ENCODE peak calls at places on chromosomes 6 and 20, in five cellular contexts. One of them, this sample, is unnamed.

GRCh38 chr6:11788043-11788442 is 9.4 kb upstream of the ADTRP start:
- DNase-seq in T-cell: no peak
- DNase-seq in choroid plexus epithelial cell: no peak
- DNase-seq in CD4-positive, CD25-positive, alpha-beta regulatory T cell: no peak
- DNase-seq in NCI-H1092: no peak
- DNase-seq in this sample: no peak

GRCh38 chr6:14134211-14134910 is 16.8 kb downstream of the CD83 start:
- DNase-seq in T-cell: no peak
- DNase-seq in CD4-positive, CD25-positive, alpha-beta regulatory T cell: no peak
- DNase-seq in choroid plexus epithelial cell: no peak
- DNase-seq in NCI-H1092: no peak
- DNase-seq in this sample: no peak

GRCh38 chr6:158564243-158565121 is 4.6 kb downstream of the TMEM181 start:
- DNase-seq in NCI-H1092: no peak
- DNase-seq in T-cell: peak; percentile 26
- DNase-seq in CD4-positive, CD25-positive, alpha-beta regulatory T cell: peak; percentile 19
- DNase-seq in choroid plexus epithelial cell: no peak
- DNase-seq in this sample: no peak

GRCh38 chr20:60634773-60635172 is 617.3 kb upstream of the CDH4 start:
- DNase-seq in T-cell: no peak
- DNase-seq in NCI-H1092: no peak
- DNase-seq in choroid plexus epithelial cell: no peak
- DNase-seq in CD4-positive, CD25-positive, alpha-beta regulatory T cell: no peak
- DNase-seq in this sample: no peak

GRCh38 chr6:10101551-10102252 is 313.2 kb downstream of the TFAP2A start:
- DNase-seq in NCI-H1092: no peak
- DNase-seq in choroid plexus epithelial cell: no peak
- DNase-seq in T-cell: no peak
- DNase-seq in CD4-positive, CD25-positive, alpha-beta regulatory T cell: no peak
- DNase-seq in this sample: no peak

GRCh38 chr6:169387809-169388383 is 134.2 kb upstream of the THBS2 start:
- DNase-seq in T-cell: no peak
- DNase-seq in NCI-H1092: no peak
- DNase-seq in choroid plexus epithelial cell: no peak
- DNase-seq in CD4-positive, CD25-positive, alpha-beta regulatory T cell: no peak
- DNase-seq in this sample: no peak

GRCh38 chr20:35129647-35130069 is 17.5 kb downstream of the EDEM2 start:
- DNase-seq in choroid plexus epithelial cell: peak; percentile 63
- DNase-seq in CD4-positive, CD25-positive, alpha-beta regulatory T cell: peak; percentile 16
- DNase-seq in NCI-H1092: no peak
- DNase-seq in T-cell: no peak
- DNase-seq in this sample: no peak

GRCh38 chr6:35722121-35722761 is 14.6 kb upstream of the ARMC12 start:
- DNase-seq in T-cell: no peak
- DNase-seq in CD4-positive, CD25-positive, alpha-beta regulatory T cell: no peak
- DNase-seq in choroid plexus epithelial cell: peak; percentile 80
- DNase-seq in NCI-H1092: no peak
- DNase-seq in this sample: no peak

GRCh38 chr6:139371421-139372253 is 2.8 kb downstream of the CITED2 start:
- DNase-seq in CD4-positive, CD25-positive, alpha-beta regulatory T cell: no peak
- DNase-seq in T-cell: no peak
- DNase-seq in NCI-H1092: no peak
- DNase-seq in choroid plexus epithelial cell: peak; percentile 56
- DNase-seq in this sample: no peak

GRCh38 chr6:113697642-113698410 is 159.3 kb upstream of the MARCKS start:
- DNase-seq in choroid plexus epithelial cell: peak; percentile 96
- DNase-seq in NCI-H1092: no peak
- DNase-seq in T-cell: no peak
- DNase-seq in CD4-positive, CD25-positive, alpha-beta regulatory T cell: no peak
- DNase-seq in this sample: no peak

GRCh38 chr6:87925373-87926060 is 122.1 kb upstream of the SPACA1 start:
- DNase-seq in NCI-H1092: no peak
- DNase-seq in CD4-positive, CD25-positive, alpha-beta regulatory T cell: no peak
- DNase-seq in choroid plexus epithelial cell: no peak
- DNase-seq in T-cell: no peak
- DNase-seq in this sample: no peak

GRCh38 chr6:14910692-14911547 is 334.9 kb upstream of the JARID2 start:
- DNase-seq in NCI-H1092: no peak
- DNase-seq in choroid plexus epithelial cell: peak; percentile 37
- DNase-seq in T-cell: no peak
- DNase-seq in CD4-positive, CD25-positive, alpha-beta regulatory T cell: peak; percentile 64
- DNase-seq in this sample: no peak

GRCh38 chr6:48664850-48665249 is 553.9 kb upstream of the PTCHD4 start:
- DNase-seq in T-cell: no peak
- DNase-seq in choroid plexus epithelial cell: no peak
- DNase-seq in NCI-H1092: no peak
- DNase-seq in CD4-positive, CD25-positive, alpha-beta regulatory T cell: no peak
- DNase-seq in this sample: no peak

GRCh38 chr6:166825553-166826145 is 130.7 kb downstream of the RNASET2 start:
- DNase-seq in CD4-positive, CD25-positive, alpha-beta regulatory T cell: no peak
- DNase-seq in T-cell: no peak
- DNase-seq in choroid plexus epithelial cell: peak; percentile 88
- DNase-seq in NCI-H1092: no peak
- DNase-seq in this sample: no peak

GRCh38 chr6:7051780-7052440 is 55.9 kb upstream of the RREB1 start:
- DNase-seq in NCI-H1092: peak; percentile 3
- DNase-seq in choroid plexus epithelial cell: peak; percentile 56
- DNase-seq in CD4-positive, CD25-positive, alpha-beta regulatory T cell: peak; percentile 62
- DNase-seq in T-cell: peak; percentile 41
- DNase-seq in this sample: peak; percentile 71

GRCh38 chr20:23115823-23116222 is 29.7 kb upstream of the CD93 start:
- DNase-seq in T-cell: no peak
- DNase-seq in choroid plexus epithelial cell: peak; percentile 66
- DNase-seq in NCI-H1092: no peak
- DNase-seq in CD4-positive, CD25-positive, alpha-beta regulatory T cell: no peak
- DNase-seq in this sample: no peak

GRCh38 chr6:68139130-68139529 is 496.0 kb upstream of the ADGRB3 start:
- DNase-seq in choroid plexus epithelial cell: no peak
- DNase-seq in NCI-H1092: no peak
- DNase-seq in T-cell: no peak
- DNase-seq in CD4-positive, CD25-positive, alpha-beta regulatory T cell: no peak
- DNase-seq in this sample: no peak

GRCh38 chr20:50144362-50144761 is 9.2 kb downstream of the PEDS1 start:
- DNase-seq in T-cell: no peak
- DNase-seq in CD4-positive, CD25-positive, alpha-beta regulatory T cell: no peak
- DNase-seq in NCI-H1092: no peak
- DNase-seq in choroid plexus epithelial cell: peak; percentile 98
- DNase-seq in this sample: peak; percentile 70

GRCh38 chr6:15089569-15090144 is 156.2 kb upstream of the JARID2 start:
- DNase-seq in choroid plexus epithelial cell: no peak
- DNase-seq in NCI-H1092: no peak
- DNase-seq in T-cell: no peak
- DNase-seq in CD4-positive, CD25-positive, alpha-beta regulatory T cell: no peak
- DNase-seq in this sample: no peak

GRCh38 chr20:432677-433299 is 24.7 kb downstream of the RBCK1 start:
- DNase-seq in NCI-H1092: no peak
- DNase-seq in T-cell: no peak
- DNase-seq in choroid plexus epithelial cell: no peak
- DNase-seq in CD4-positive, CD25-positive, alpha-beta regulatory T cell: no peak
- DNase-seq in this sample: no peak

GRCh38 chr20:23167436-23167835 is 81.3 kb upstream of the CD93 start:
- DNase-seq in CD4-positive, CD25-positive, alpha-beta regulatory T cell: no peak
- DNase-seq in NCI-H1092: no peak
- DNase-seq in choroid plexus epithelial cell: no peak
- DNase-seq in T-cell: no peak
- DNase-seq in this sample: no peak

GRCh38 chr20:18314786-18315406 is 26.6 kb downstream of the ZNF133 start:
- DNase-seq in CD4-positive, CD25-positive, alpha-beta regulatory T cell: no peak
- DNase-seq in choroid plexus epithelial cell: peak; percentile 59
- DNase-seq in NCI-H1092: no peak
- DNase-seq in T-cell: no peak
- DNase-seq in this sample: no peak

GRCh38 chr20:17602493-17602892 is 32.6 kb downstream of the DSTN start:
- DNase-seq in CD4-positive, CD25-positive, alpha-beta regulatory T cell: no peak
- DNase-seq in choroid plexus epithelial cell: no peak
- DNase-seq in NCI-H1092: no peak
- DNase-seq in T-cell: no peak
- DNase-seq in this sample: no peak

This sample was measured in HuH-7.